ENCODE peak calls at places on chromosome 11, in seven cellular contexts. One of them, this sample, is unnamed.

GRCh38 chr11:96095884-96096301 is 172.0 kb upstream of the MTMR2 start:
- DNase-seq in cardiac muscle cell: no peak
- DNase-seq in breast epithelium: no peak
- DNase-seq in kidney epithelial cell: no peak
- DNase-seq in AG10803: no peak
- DNase-seq in Panc1: no peak
- DNase-seq in BE2C: no peak
- DNase-seq in this sample: no peak

GRCh38 chr11:22539851-22540376 is 85.7 kb downstream of the FANCF start:
- DNase-seq in cardiac muscle cell: peak
- DNase-seq in breast epithelium: no peak
- DNase-seq in kidney epithelial cell: no peak
- DNase-seq in AG10803: peak
- DNase-seq in Panc1: no peak
- DNase-seq in BE2C: no peak
- DNase-seq in this sample: no peak

GRCh38 chr11:1306186-1307162 is 3.0 kb downstream of the TOLLIP start:
- DNase-seq in cardiac muscle cell: no peak
- DNase-seq in breast epithelium: no peak
- DNase-seq in kidney epithelial cell: no peak
- DNase-seq in AG10803: no peak
- DNase-seq in Panc1: no peak
- DNase-seq in BE2C: no peak
- DNase-seq in this sample: no peak

GRCh38 chr11:125724125-125724524 is 22.0 kb upstream of the PATE1 start:
- DNase-seq in cardiac muscle cell: no peak
- DNase-seq in breast epithelium: no peak
- DNase-seq in kidney epithelial cell: no peak
- DNase-seq in AG10803: peak
- DNase-seq in Panc1: no peak
- DNase-seq in BE2C: no peak
- DNase-seq in this sample: no peak

GRCh38 chr11:68342459-68343158 is 30.2 kb downstream of the LRP5 start:
- DNase-seq in cardiac muscle cell: no peak
- DNase-seq in breast epithelium: peak
- DNase-seq in kidney epithelial cell: no peak
- DNase-seq in AG10803: no peak
- DNase-seq in Panc1: no peak
- DNase-seq in BE2C: no peak
- DNase-seq in this sample: no peak

GRCh38 chr11:76768091-76769047 is 14.8 kb upstream of the TSKU start:
- DNase-seq in cardiac muscle cell: no peak
- DNase-seq in breast epithelium: peak
- DNase-seq in kidney epithelial cell: no peak
- DNase-seq in AG10803: peak
- DNase-seq in Panc1: no peak
- DNase-seq in BE2C: no peak
- DNase-seq in this sample: no peak

GRCh38 chr11:118903204-118904015 is 19.7 kb downstream of the CXCR5 start:
- DNase-seq in cardiac muscle cell: no peak
- DNase-seq in breast epithelium: no peak
- DNase-seq in kidney epithelial cell: no peak
- DNase-seq in AG10803: no peak
- DNase-seq in Panc1: no peak
- DNase-seq in BE2C: peak
- DNase-seq in this sample: no peak

GRCh38 chr11:18106688-18107087 is 806 bp upstream of the SAAL1 start:
- DNase-seq in cardiac muscle cell: no peak
- DNase-seq in breast epithelium: no peak
- DNase-seq in kidney epithelial cell: no peak
- DNase-seq in AG10803: no peak
- DNase-seq in Panc1: no peak
- DNase-seq in BE2C: no peak
- DNase-seq in this sample: no peak

GRCh38 chr11:72041364-72042058 is 38.8 kb downstream of the NUMA1 start:
- DNase-seq in cardiac muscle cell: peak
- DNase-seq in breast epithelium: peak
- DNase-seq in kidney epithelial cell: no peak
- DNase-seq in AG10803: peak
- DNase-seq in Panc1: no peak
- DNase-seq in BE2C: peak
- DNase-seq in this sample: peak
- H3K4me3 ChIP-seq in cardiac muscle cell: peak
- H3K4me3 ChIP-seq in breast epithelium: peak
- H3K4me3 ChIP-seq in kidney epithelial cell: peak
- H3K4me3 ChIP-seq in AG10803: peak
- H3K4me3 ChIP-seq in Panc1: peak
- H3K4me3 ChIP-seq in BE2C: peak
- H3K4me3 ChIP-seq in this sample: peak

GRCh38 chr11:105456950-105457349 is 152.9 kb upstream of the GRIA4 start:
- DNase-seq in cardiac muscle cell: no peak
- DNase-seq in breast epithelium: no peak
- DNase-seq in kidney epithelial cell: no peak
- DNase-seq in AG10803: no peak
- DNase-seq in Panc1: no peak
- DNase-seq in BE2C: no peak
- DNase-seq in this sample: no peak
- TF ChIP-seq CTCF in cardiac muscle cell: no peak
- TF ChIP-seq CTCF in breast epithelium: no peak
- TF ChIP-seq CTCF in kidney epithelial cell: peak
- TF ChIP-seq CTCF in AG10803: peak
- TF ChIP-seq CTCF in Panc1: peak
- TF ChIP-seq CTCF in BE2C: peak
- TF ChIP-seq CTCF in this sample: no peak

GRCh38 chr11:64520013-64520412 is 71.0 kb upstream of the SLC22A12 start:
- DNase-seq in cardiac muscle cell: no peak
- DNase-seq in breast epithelium: no peak
- DNase-seq in kidney epithelial cell: no peak
- DNase-seq in AG10803: no peak
- DNase-seq in Panc1: no peak
- DNase-seq in BE2C: no peak
- DNase-seq in this sample: no peak
- H3K4me3 ChIP-seq in cardiac muscle cell: no peak
- H3K4me3 ChIP-seq in breast epithelium: no peak
- H3K4me3 ChIP-seq in kidney epithelial cell: no peak
- H3K4me3 ChIP-seq in AG10803: no peak
- H3K4me3 ChIP-seq in Panc1: no peak
- H3K4me3 ChIP-seq in BE2C: no peak
- H3K4me3 ChIP-seq in this sample: no peak

GRCh38 chr11:102810943-102811528 is 13.1 kb upstream of the MMP1 start:
- DNase-seq in cardiac muscle cell: peak
- DNase-seq in breast epithelium: no peak
- DNase-seq in kidney epithelial cell: no peak
- DNase-seq in AG10803: peak
- DNase-seq in Panc1: no peak
- DNase-seq in BE2C: no peak
- DNase-seq in this sample: no peak
- TF ChIP-seq CTCF in cardiac muscle cell: peak
- TF ChIP-seq CTCF in breast epithelium: no peak
- TF ChIP-seq CTCF in kidney epithelial cell: peak
- TF ChIP-seq CTCF in AG10803: peak
- TF ChIP-seq CTCF in Panc1: peak
- TF ChIP-seq CTCF in BE2C: peak
- TF ChIP-seq CTCF in this sample: peak

This sample was measured in AG09309.